ENCODE peak calls at places on chromosomes 11 and 22, in seven cellular contexts. U is heart left ventricle; X is Panc1; F is pancreas; E is PC-3; R is CD8-positive, alpha-beta T cell; S is upper lobe of right lung. V is an unnamed sample. For H3K9me3, the result is how much of the 10 kb centered on the place peaks cover.

GRCh38 chr11:75291741-75292140 is 51.2 kb downstream of the TPBGL start:
- DNase-seq in R (no peak), F (no peak), E (no peak), U (no peak), S (no peak), X (no peak), V (no peak)

GRCh38 chr11:3849297-3849874 is 6.1 kb upstream of the STIM1 start:
- DNase-seq in F (no peak), U (no peak), E (peak), X (no peak), R (no peak), S (no peak), V (no peak)

GRCh38 chr11:115170133-115170815 is 333.9 kb downstream of the CADM1 start:
- DNase-seq in U (no peak), R (no peak), S (no peak), X (no peak), E (peak), F (no peak), V (no peak)

GRCh38 chr11:20707876-20708275 is 38.5 kb downstream of the NELL1 start:
- DNase-seq in U (no peak), X (no peak), E (no peak), R (no peak), F (no peak), S (no peak), V (no peak)

GRCh38 chr11:120750647-120751419 is 239.3 kb downstream of the GRIK4 start:
- DNase-seq in R (no peak), F (no peak), X (no peak), U (no peak), S (no peak), E (no peak), V (no peak)

GRCh38 chr11:66080055-66080817 is 10.2 kb downstream of the PACS1 start:
- DNase-seq in U (no peak), X (no peak), R (peak), S (no peak), E (peak), F (no peak), V (peak)

GRCh38 chr11:78390809-78391208 is 26.8 kb downstream of the GAB2 start:
- DNase-seq in R (no peak), S (no peak), U (no peak), X (no peak), E (no peak), F (no peak), V (no peak)

GRCh38 chr11:9573775-9574555 is 495 bp downstream of the WEE1 start:
- DNase-seq in U (peak), F (peak), R (peak), S (peak), X (no peak), E (no peak), V (no peak)

GRCh38 chr11:63020671-63021255 is 5.1 kb upstream of the SLC22A8 start:
- DNase-seq in S (no peak), U (no peak), F (no peak), R (no peak), E (peak), X (no peak), V (no peak)

GRCh38 chr11:5129457-5129877 is 8.7 kb downstream of the OR52A5 start:
- DNase-seq in X (no peak), U (no peak), F (no peak), S (no peak), R (no peak), E (no peak), V (no peak)

GRCh38 chr11:100851129-100851528 is 164.0 kb downstream of the ARHGAP42 start:
- DNase-seq in F (no peak), X (no peak), R (no peak), U (no peak), S (no peak), E (peak), V (no peak)

GRCh38 chr11:107679255-107680024 is 32.4 kb downstream of the SLN start:
- DNase-seq in S (no peak), F (no peak), R (no peak), X (no peak), E (no peak), U (no peak), V (no peak)

GRCh38 chr11:44049832-44050231 is 2.1 kb downstream of the ACCSL start:
- DNase-seq in S (no peak), R (no peak), E (no peak), X (no peak), F (no peak), U (no peak), V (no peak)

GRCh38 chr22:22944268-22944985 is 56.8 kb downstream of the IGLL5 start:
- DNase-seq in S (peak), F (no peak), R (no peak), U (no peak), E (no peak), X (no peak), V (no peak)

GRCh38 chr22:22943521-22944267 is 56.1 kb downstream of the IGLL5 start:
- DNase-seq in X (no peak), S (peak), E (no peak), F (no peak), R (no peak), U (no peak), V (no peak)

GRCh38 chr22:22940961-22941605 is 53.5 kb downstream of the IGLL5 start:
- DNase-seq in E (no peak), R (no peak), S (peak), F (no peak), X (no peak), U (no peak), V (no peak)

GRCh38 chr22:22941831-22942510 is 54.4 kb downstream of the IGLL5 start:
- DNase-seq in S (peak), X (no peak), R (no peak), U (peak), F (no peak), E (no peak), V (peak)

GRCh38 chr22:22942511-22943329 is 55.1 kb downstream of the IGLL5 start:
- DNase-seq in R (peak), F (no peak), E (peak), U (peak), S (peak), X (no peak), V (peak)
- TF ChIP-seq CTCF in R (peak), F (peak), E (peak), U (peak), S (peak), X (peak), V (peak)

DNA sequence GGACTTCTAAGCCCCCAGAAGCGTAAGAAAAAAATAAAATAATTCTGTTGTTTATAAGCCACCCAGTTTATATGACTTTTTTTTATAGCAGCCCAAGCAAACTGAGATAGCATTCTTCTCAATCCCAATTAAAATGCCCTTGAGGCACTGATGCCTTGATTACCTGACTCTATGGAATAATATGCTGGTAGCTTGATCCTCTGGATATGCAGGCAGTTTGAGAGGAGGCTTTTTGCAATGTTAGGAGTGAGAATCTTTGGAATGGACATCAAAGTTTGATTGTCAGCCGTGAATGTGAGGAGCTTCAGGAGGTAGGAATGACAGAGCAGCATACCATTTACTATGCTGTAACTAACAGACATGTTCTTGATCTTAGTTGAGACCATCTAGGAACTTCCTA is 275.6 kb downstream of the AASDHPPT start:
- DNase-seq in E (no peak), F (no peak), S (no peak), R (no peak), X (no peak), U (no peak), V (no peak)
- H3K4me3 ChIP-seq in E (no peak), F (no peak), S (no peak), R (no peak), X (no peak), U (no peak), V (no peak)

GRCh38 chr22:47434336-47435203 is 672.1 kb downstream of the TBC1D22A start:
- DNase-seq in X (no peak), F (no peak), E (no peak), R (no peak), U (no peak), S (no peak), V (no peak)

GRCh38 chr22:47432683-47433082 is 670.2 kb downstream of the TBC1D22A start:
- DNase-seq in U (no peak), E (no peak), S (no peak), F (no peak), X (no peak), R (no peak), V (no peak)

GRCh38 chr22:47435204-47435487 is 672.7 kb downstream of the TBC1D22A start:
- DNase-seq in U (no peak), E (no peak), S (no peak), R (no peak), F (no peak), X (no peak), V (no peak)

GRCh38 chr22:47435826-47436225 is 673.4 kb downstream of the TBC1D22A start:
- DNase-seq in F (no peak), X (no peak), E (no peak), R (no peak), U (no peak), S (no peak), V (no peak)

GRCh38 chr22:47433627-47434026 is 671.2 kb downstream of the TBC1D22A start:
- DNase-seq in R (no peak), U (no peak), F (no peak), X (no peak), S (no peak), E (no peak), V (no peak)
- H3K9me3 ChIP-seq in R (under half), U (under half), F (under half), X (under half), S (under half), E (under half), V (under half)

GRCh38 chr22:39282642-39283311 is 36.6 kb downstream of the RPL3 start:
- DNase-seq in U (no peak), X (no peak), S (no peak), R (no peak), F (no peak), E (peak), V (no peak)
- TF ChIP-seq CTCF in U (no peak), X (no peak), S (no peak), R (no peak), F (no peak), E (no peak), V (no peak)

DNA sequence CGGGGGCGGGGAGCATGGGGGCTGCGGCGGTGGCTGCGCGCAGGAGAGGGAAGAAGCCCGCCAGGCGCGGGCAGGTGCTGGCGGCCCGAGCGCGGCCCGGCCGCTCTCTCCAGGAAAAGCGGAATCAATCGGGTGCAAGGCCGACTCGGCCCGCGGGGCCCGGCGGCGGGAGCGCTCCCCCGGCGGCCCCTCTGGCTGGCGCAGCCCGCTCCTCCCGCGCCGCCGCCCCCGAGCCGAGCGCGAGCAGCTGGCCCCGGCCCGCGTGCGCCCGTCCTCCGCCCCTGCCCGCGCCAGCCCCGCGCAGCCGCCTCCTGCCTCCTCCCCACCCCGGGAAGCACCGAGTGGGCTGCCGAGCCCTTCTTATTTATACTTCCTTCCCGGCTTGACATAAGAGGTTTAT is at the start of gene ADAMTS8:
- DNase-seq in S (peak), X (no peak), E (no peak), F (no peak), R (no peak), U (peak), V (peak)
- H3K4me3 ChIP-seq in S (peak), X (peak), E (peak), F (peak), R (no peak), U (peak), V (peak)

GRCh38 chr11:70038034-70038834 is 39.9 kb upstream of the ANO1 start:
- DNase-seq in F (no peak), S (no peak), X (no peak), R (no peak), E (no peak), U (no peak), V (peak)
- H3K9me3 ChIP-seq in F (under half), S (under half), X (under half), R (under half), E (under half), U (under half), V (under half)

DNA sequence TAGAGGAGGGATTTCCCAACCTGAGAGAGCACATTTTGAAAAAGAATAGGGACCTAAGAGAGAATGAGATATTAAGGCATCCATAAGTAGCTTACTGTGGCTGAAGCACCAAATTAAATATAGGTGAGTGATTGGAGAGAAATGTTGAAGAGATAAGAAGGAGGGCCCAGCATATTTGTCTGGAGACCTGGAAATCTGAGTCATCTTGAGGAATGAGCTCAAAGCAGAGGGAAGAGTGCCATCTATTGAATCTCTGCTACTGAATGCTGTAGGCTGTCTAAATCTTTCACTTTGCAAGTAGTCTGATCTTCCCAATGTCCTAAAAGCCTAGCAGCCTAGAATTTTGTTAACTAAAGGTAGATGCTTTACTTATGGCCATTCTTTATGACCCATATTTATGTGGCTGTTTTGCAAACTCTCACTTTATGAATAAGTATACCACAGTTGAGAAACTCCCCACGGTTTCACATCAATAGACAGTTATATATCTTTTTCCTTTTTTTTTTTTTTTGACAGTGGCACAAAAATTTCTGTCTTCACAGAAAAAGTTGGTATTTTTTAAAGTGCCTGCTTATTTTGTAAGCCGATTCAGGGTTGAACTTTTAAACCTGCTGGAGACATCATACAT is 2093.5 kb downstream of the LRRC4C start:
- DNase-seq in F (no peak), R (no peak), U (no peak), S (no peak), X (peak), E (peak), V (peak)
- TF ChIP-seq CTCF in F (no peak), R (no peak), U (no peak), S (no peak), X (peak), E (peak), V (peak)

V was measured in Caco-2.